ENCODE peak calls at places on chromosome 15, in eight cellular contexts. Y, B, E, R, W, G, C and P are unnamed samples.

GRCh38 chr15:98721166-98721565 is 72.8 kb downstream of the IGF1R start:
- DNase-seq in C (no peak), B (no peak), E (no peak), R (no peak), W (no peak), Y (no peak), G (no peak), P (no peak)

GRCh38 chr15:41543521-41543870 is 561 bp downstream of the RPAP1 start:
- DNase-seq in E (no peak), C (no peak), B (no peak), Y (no peak), R (no peak), G (no peak), W (no peak), P (no peak)

GRCh38 chr15:71800835-71801745 is 9.3 kb upstream of the NR2E3 start:
- DNase-seq in G (peak; percentile 85), C (peak; percentile 59), E (peak; percentile 52), B (no peak), W (peak; percentile 76), R (peak; percentile 67), Y (no peak), P (peak; percentile 90)

GRCh38 chr15:62726461-62726860 is 316.1 kb upstream of the TPM1 start:
- DNase-seq in R (no peak), B (no peak), C (no peak), G (no peak), E (no peak), W (no peak), Y (no peak), P (no peak)

GRCh38 chr15:24985224-24985623 is 30.4 kb downstream of the SNRPN start:
- DNase-seq in G (no peak), W (peak; percentile 76), C (no peak), E (no peak), Y (no peak), R (no peak), B (no peak), P (no peak)

GRCh38 chr15:100103828-100104227 is 237.9 kb downstream of the ADAMTS17 start:
- DNase-seq in B (no peak), E (peak; percentile 47), C (no peak), Y (no peak), G (no peak), W (peak; percentile 4), R (no peak), P (no peak)

GRCh38 chr15:79339588-79340314 is 28.8 kb downstream of the TMED3 start:
- DNase-seq in G (peak; percentile 73), Y (no peak), R (peak; percentile 10), W (peak; percentile 49), B (no peak), E (no peak), C (peak; percentile 31), P (peak; percentile 77)

GRCh38 chr15:64842986-64843561 is 1.4 kb downstream of the PLEKHO2 start:
- DNase-seq in W (no peak), G (peak; percentile 73), C (no peak), E (no peak), Y (no peak), B (peak; percentile 51), R (no peak), P (peak; percentile 71)

GRCh38 chr15:47732243-47732642 is 14.9 kb downstream of the SEMA6D start:
- DNase-seq in R (no peak), E (no peak), G (no peak), C (no peak), B (no peak), W (no peak), Y (no peak), P (no peak)

GRCh38 chr15:100858294-100858693 is 21.3 kb upstream of the ALDH1A3 start:
- DNase-seq in C (no peak), E (no peak), W (no peak), Y (no peak), G (no peak), R (no peak), B (no peak), P (no peak)

GRCh38 chr15:73748731-73749130 is 4.4 kb downstream of the INSYN1 start:
- DNase-seq in W (no peak), C (no peak), E (no peak), R (no peak), B (no peak), Y (no peak), G (no peak), P (no peak)

GRCh38 chr15:66505430-66505811 is 295 bp downstream of the ZWILCH start:
- DNase-seq in G (no peak), W (peak; percentile 56), B (no peak), Y (no peak), R (no peak), C (no peak), E (no peak), P (peak; percentile 57)

GRCh38 chr15:42832577-42832976 is 88.0 kb downstream of the TTBK2 start:
- DNase-seq in B (no peak), Y (no peak), G (peak; percentile 67), E (no peak), R (peak; percentile 8), C (peak; percentile 57), W (peak; percentile 99), P (peak; percentile 87)

GRCh38 chr15:42591238-42591936 is 16.0 kb downstream of the STARD9 start:
- DNase-seq in Y (no peak), G (peak; percentile 66), R (no peak), W (peak; percentile 16), B (no peak), E (no peak), C (no peak), P (peak; percentile 45)

GRCh38 chr15:77484994-77485393 is 64.3 kb downstream of the HMG20A start:
- DNase-seq in E (no peak), R (no peak), G (no peak), W (no peak), Y (no peak), C (no peak), B (no peak), P (no peak)

GRCh38 chr15:77659350-77660321 is 26.9 kb upstream of the LINGO1 start:
- DNase-seq in R (no peak), C (peak; percentile 7), G (peak; percentile 63), E (no peak), Y (no peak), W (peak; percentile 42), B (peak; percentile 85), P (peak; percentile 81)

GRCh38 chr15:95280711-95281110 is 1049.3 kb downstream of the MCTP2 start:
- DNase-seq in W (no peak), B (no peak), R (no peak), Y (no peak), G (no peak), C (no peak), E (no peak), P (no peak)

GRCh38 chr15:96544162-96544756 is 213.8 kb downstream of the NR2F2 start:
- DNase-seq in C (no peak), G (no peak), Y (no peak), B (no peak), W (no peak), R (no peak), E (no peak), P (no peak)

GRCh38 chr15:96540283-96540682 is 209.8 kb downstream of the NR2F2 start:
- DNase-seq in C (no peak), G (no peak), B (no peak), W (no peak), Y (no peak), R (no peak), E (no peak), P (no peak)

GRCh38 chr15:96535148-96535547 is 204.6 kb downstream of the NR2F2 start:
- DNase-seq in W (no peak), G (no peak), B (no peak), E (no peak), C (no peak), Y (no peak), R (no peak), P (no peak)

GRCh38 chr15:96542130-96542770 is 211.8 kb downstream of the NR2F2 start:
- DNase-seq in B (no peak), G (no peak), R (no peak), C (no peak), Y (no peak), W (no peak), E (no peak), P (no peak)

GRCh38 chr15:96538506-96538905 is 208.0 kb downstream of the NR2F2 start:
- DNase-seq in R (no peak), W (no peak), E (no peak), B (no peak), C (no peak), Y (no peak), G (no peak), P (no peak)
- H3K4me3 ChIP-seq in R (no peak overlapping the region), W (no peak overlapping the region), E (no peak overlapping the region), B (no peak overlapping the region), C (no peak overlapping the region), Y (no peak overlapping the region), G (no peak overlapping the region), P (no peak overlapping the region)

DNA sequence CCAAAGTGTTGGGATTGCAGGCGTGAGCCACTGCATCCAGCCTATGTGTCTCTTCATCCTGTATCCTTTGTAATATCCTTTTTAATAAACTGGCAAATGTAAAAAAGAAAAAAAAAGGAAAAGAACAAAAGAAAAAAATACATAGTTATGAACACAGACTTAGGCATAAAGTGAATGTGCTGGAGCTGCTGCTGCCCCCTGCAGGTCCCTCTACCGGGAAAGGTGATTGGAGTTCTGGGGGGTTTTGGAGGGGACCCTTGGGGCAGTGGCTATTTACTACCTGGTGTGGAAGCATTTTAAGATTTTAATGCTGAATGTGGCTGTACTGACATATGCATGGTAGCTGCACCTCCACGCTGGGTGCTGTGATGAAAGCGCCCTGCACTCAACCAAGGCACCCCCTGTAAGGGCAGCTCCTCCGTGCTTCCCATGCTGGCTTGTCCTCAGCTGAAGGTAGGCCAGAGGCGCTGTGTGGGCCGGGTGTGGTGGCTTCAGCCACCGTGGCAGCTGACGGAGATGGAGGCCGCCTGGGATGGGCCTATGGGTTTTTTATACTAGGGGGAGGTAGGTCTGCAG is 49.9 kb downstream of the RPLP1 start:
- DNase-seq in G (no peak), Y (no peak), C (no peak), W (no peak), R (no peak), E (peak; percentile 35), B (no peak), P (no peak)
- TF ChIP-seq CTCF in G (peak; percentile 16), Y (no peak), C (peak; percentile 20), W (no peak), R (peak; percentile 20), E (no peak), B (no peak), P (peak; percentile 37)

GRCh38 chr15:46251873-46252272 is 617.0 kb downstream of the SQOR start:
- DNase-seq in R (no peak), B (no peak), Y (no peak), E (no peak), C (no peak), W (no peak), G (no peak), P (no peak)
- H3K4me3 ChIP-seq in R (no peak overlapping the region), B (no peak overlapping the region), Y (no peak overlapping the region), E (no peak overlapping the region), C (no peak overlapping the region), W (no peak overlapping the region), G (no peak overlapping the region), P (no peak overlapping the region)

DNA sequence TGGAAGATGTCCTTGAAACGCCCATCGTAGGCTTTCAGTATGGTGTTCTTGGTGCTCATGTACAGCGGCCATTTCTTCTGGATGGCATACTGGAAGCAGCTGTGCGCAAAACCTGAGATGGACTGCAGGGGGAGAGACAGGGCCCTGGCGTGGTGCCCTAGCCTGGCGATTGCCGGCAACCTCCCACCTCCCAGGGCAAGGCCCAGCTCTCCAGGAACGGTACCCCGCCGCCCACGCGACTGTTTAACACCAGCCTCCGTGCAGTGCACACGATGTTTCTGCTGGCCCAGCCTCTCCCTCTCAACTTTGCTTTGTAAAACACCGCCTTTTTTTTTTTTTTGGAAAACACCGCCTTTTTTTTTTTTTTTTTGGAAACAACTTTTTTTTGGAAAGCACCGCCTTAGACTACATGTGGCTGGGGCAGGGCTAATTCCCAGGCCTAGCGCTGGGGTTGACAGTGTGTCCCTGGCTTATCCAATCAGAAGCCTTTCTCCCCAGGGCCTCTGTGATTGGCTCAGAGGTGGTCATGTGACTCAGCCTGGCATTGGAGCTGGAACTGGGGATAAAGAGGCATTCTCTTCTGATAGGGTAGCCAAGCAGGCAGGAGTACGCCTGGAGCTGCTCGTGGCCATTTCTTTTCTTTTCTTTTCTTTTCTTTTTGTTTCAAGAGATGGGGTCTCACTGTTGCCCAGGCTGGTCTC is 14.7 kb downstream of the IDH2 start:
- DNase-seq in E (no peak), B (no peak), R (no peak), W (peak; percentile 59), C (no peak), Y (no peak), G (peak; percentile 34), P (peak; percentile 16)
- TF ChIP-seq CTCF in E (no peak), B (no peak), R (peak; percentile 31), W (peak; percentile 35), C (peak; percentile 20), Y (no peak), G (peak; percentile 42), P (peak; percentile 33)